ENCODE peak calls at places on chromosomes 3 and 15, in six cellular contexts. L is GM12864; B is omental fat pad; E is RCC 7860; I is activated naive CD4-positive, alpha-beta T cell treated with anti-CD3 and anti-CD28 coated beads, Interleukin-2, amount 50 U/mL, for 16 hours; M is right cardiac atrium. O is an unnamed sample.

GRCh38 chr3:17935217-17935616 is 192.8 kb upstream of the TBC1D5 start:
- DNase-seq in L (no peak), B (no peak), E (no peak), I (no peak), M (no peak), O (no peak)

GRCh38 chr3:41900265-41900664 is 61.6 kb downstream of the ULK4 start:
- DNase-seq in L (no peak), B (no peak), E (peak), I (no peak), M (no peak), O (no peak)

GRCh38 chr3:84877092-84877491 is 81.7 kb upstream of the CADM2 start:
- DNase-seq in L (no peak), B (no peak), E (no peak), I (no peak), M (no peak), O (no peak)

GRCh38 chr3:89889386-89889785 is 782.0 kb downstream of the EPHA3 start:
- DNase-seq in L (no peak), B (no peak), E (no peak), I (no peak), M (no peak), O (no peak)

GRCh38 chr3:52333869-52334557 is 17.9 kb downstream of the DNAH1 start:
- DNase-seq in L (no peak), B (no peak), E (peak), I (no peak), M (no peak), O (no peak)

GRCh38 chr15:44861917-44862316 is 94.6 kb upstream of the TERB2 start:
- DNase-seq in L (no peak), B (no peak), E (no peak), I (no peak), M (no peak), O (no peak)

GRCh38 chr3:186497608-186498007 is 46.6 kb downstream of the CRYGS start:
- DNase-seq in L (no peak), B (no peak), E (no peak), I (no peak), M (no peak), O (no peak)

GRCh38 chr3:45688194-45688881 is 858 bp upstream of the SACM1L start:
- DNase-seq in L (no peak), B (no peak), E (no peak), I (peak), M (peak), O (no peak)

GRCh38 chr3:42961633-42962032 is 17.5 kb upstream of the GASK1A start:
- DNase-seq in L (no peak), B (no peak), E (no peak), I (no peak), M (no peak), O (peak)